ENCODE peak calls at places on chromosomes 2 and 18, in seven cellular contexts. J is IMR-90, A is heart left ventricle, U is HCT116, E is GM12878, X is OCI-LY7, T is tibial artery. F is an unnamed sample. For H3K36me3, the result is how much of the 10 kb centered on the place peaks cover.

GRCh38 chr2:104043864-104044263 is 810.1 kb upstream of the POU3F3 start:
- DNase-seq in E (no peak), J (no peak), U (no peak), X (peak), A (peak), T (no peak), F (no peak)

GRCh38 chr18:76401496-76401895 is 93.5 kb downstream of the ZNF516 start:
- DNase-seq in E (no peak), X (no peak), J (no peak), T (no peak), U (no peak), A (no peak), F (no peak)

GRCh38 chr2:240170883-240171282 is 30.4 kb upstream of the OTOS start:
- DNase-seq in T (peak), U (no peak), A (no peak), X (no peak), E (no peak), J (no peak), F (no peak)

GRCh38 chr2:120774557-120775160 is 39.0 kb downstream of the GLI2 start:
- DNase-seq in E (no peak), A (peak), J (no peak), U (no peak), X (no peak), T (no peak), F (no peak)

GRCh38 chr18:4511166-4511565 is 56.1 kb upstream of the DLGAP1 start:
- DNase-seq in X (no peak), T (no peak), A (no peak), E (no peak), U (no peak), J (no peak), F (no peak)

GRCh38 chr18:7566244-7566586 is 901 bp upstream of the PTPRM start:
- DNase-seq in U (no peak), A (no peak), J (no peak), E (no peak), X (no peak), T (no peak), F (no peak)

GRCh38 chr2:80454628-80455027 is 150.1 kb upstream of the LRRTM1 start:
- DNase-seq in T (no peak), A (peak), U (no peak), X (no peak), J (no peak), E (no peak), F (no peak)

GRCh38 chr18:13278231-13278630 is 59.7 kb downstream of the LDLRAD4 start:
- DNase-seq in X (no peak), A (peak), E (no peak), J (no peak), T (peak), U (no peak), F (no peak)

GRCh38 chr2:3596891-3597290 is 2.0 kb downstream of the COLEC11 start:
- DNase-seq in X (no peak), J (no peak), E (no peak), U (no peak), T (no peak), A (no peak), F (no peak)

GRCh38 chr2:27891820-27892105 is 1.2 kb downstream of the BABAM2 start:
- DNase-seq in X (no peak), A (no peak), E (no peak), T (no peak), U (no peak), J (peak), F (no peak)

GRCh38 chr2:173652731-173653426 is 298.2 kb downstream of the CDCA7 start:
- DNase-seq in X (no peak), E (no peak), U (peak), A (no peak), J (peak), T (no peak), F (no peak)

GRCh38 chr2:8511868-8512612 is 169.8 kb upstream of the ID2 start:
- DNase-seq in J (peak), A (no peak), U (no peak), E (no peak), T (no peak), X (no peak), F (no peak)

GRCh38 chr2:180722551-180723239 is 257.7 kb upstream of the UBE2E3 start:
- DNase-seq in A (no peak), X (no peak), U (no peak), T (no peak), E (no peak), J (peak), F (no peak)

GRCh38 chr2:8391584-8391983 is 290.3 kb upstream of the ID2 start:
- DNase-seq in U (no peak), E (no peak), J (no peak), X (no peak), T (no peak), A (no peak), F (no peak)

GRCh38 chr2:240369725-240370585 is 65.5 kb upstream of the GPC1 start:
- DNase-seq in J (peak), A (peak), X (no peak), E (no peak), U (peak), T (peak), F (peak)

GRCh38 chr2:231037731-231038482 is 584 bp downstream of the C2orf72 start:
- DNase-seq in U (no peak), J (no peak), E (no peak), X (no peak), T (no peak), A (no peak), F (no peak)

GRCh38 chr2:157751462-157752058 is 122.9 kb upstream of the ACVR1C start:
- DNase-seq in X (peak), T (no peak), E (peak), A (peak), U (no peak), J (peak), F (no peak)

GRCh38 chr2:70732736-70733427 is 35.1 kb downstream of the ADD2 start:
- DNase-seq in T (no peak), A (no peak), X (no peak), E (no peak), U (no peak), J (no peak), F (no peak)

GRCh38 chr2:172342056-172342455 is 85.3 kb upstream of the ITGA6 start:
- DNase-seq in J (no peak), E (no peak), T (no peak), A (no peak), U (no peak), X (no peak), F (no peak)

GRCh38 chr2:126658316-126658909 is 2.5 kb downstream of the GYPC start:
- DNase-seq in X (peak), A (no peak), E (no peak), U (no peak), T (no peak), J (no peak), F (no peak)

GRCh38 chr18:49878567-49878966 is 65.2 kb upstream of the ACAA2 start:
- DNase-seq in A (no peak), T (no peak), J (peak), E (no peak), X (no peak), U (no peak), F (no peak)

GRCh38 chr2:177666408-177666807 is 273.8 kb downstream of the AGPS start:
- DNase-seq in J (peak), T (no peak), A (no peak), X (no peak), U (no peak), E (no peak), F (no peak)

GRCh38 chr18:75116809-75117208 is 92.1 kb downstream of the PTGR3 start:
- DNase-seq in T (no peak), E (no peak), X (no peak), A (no peak), U (no peak), J (no peak), F (no peak)
- H3K4me3 ChIP-seq in T (no peak), E (no peak), X (no peak), A (no peak), U (no peak), J (no peak), F (no peak)

GRCh38 chr2:223601932-223602676 is at the start of gene SCG2:
- DNase-seq in E (no peak), T (peak), X (no peak), U (peak), A (peak), J (peak), F (peak)
- TF ChIP-seq CTCF in E (peak), T (peak), X (peak), U (peak), A (peak), J (peak), F (no peak)

DNA sequence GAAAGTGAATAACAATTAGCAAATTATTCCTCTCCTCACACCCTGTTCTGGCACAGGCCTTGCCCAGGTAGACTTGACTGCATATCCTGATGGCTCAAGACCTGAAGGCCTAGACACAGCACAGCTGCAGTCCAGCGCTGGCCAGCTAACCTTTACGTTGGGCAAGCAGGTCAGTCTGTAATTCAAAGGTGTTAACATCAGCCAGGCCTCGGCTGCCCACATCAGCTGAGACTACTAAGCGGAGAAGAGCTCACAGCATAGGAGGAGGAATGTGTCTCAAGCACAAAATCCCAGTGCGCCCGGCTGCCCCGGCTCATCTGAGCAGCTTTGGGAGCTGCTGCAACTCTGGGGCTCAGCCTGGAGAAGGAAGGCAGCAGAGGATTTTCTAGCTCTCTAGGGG is 33.5 kb upstream of the OTOF start:
- DNase-seq in U (no peak), X (no peak), E (no peak), J (no peak), A (no peak), T (no peak), F (no peak)
- H3K36me3 ChIP-seq in U (under half), X (under half), E (under half), J (under half), A (under half), T (under half), F (under half)

GRCh38 chr2:12318427-12319057 is 398.2 kb upstream of the TRIB2 start:
- DNase-seq in A (no peak), U (no peak), J (peak), T (no peak), X (no peak), E (no peak), F (no peak)

GRCh38 chr2:12320027-12320734 is 396.6 kb upstream of the TRIB2 start:
- DNase-seq in J (peak), T (no peak), U (no peak), A (no peak), X (no peak), E (no peak), F (no peak)

GRCh38 chr2:12317853-12318426 is 398.8 kb upstream of the TRIB2 start:
- DNase-seq in U (no peak), E (no peak), A (no peak), X (no peak), J (peak), T (peak), F (no peak)

GRCh38 chr2:12321886-12322285 is 394.9 kb upstream of the TRIB2 start:
- DNase-seq in U (no peak), E (no peak), T (no peak), X (no peak), A (no peak), J (peak), F (no peak)

DNA sequence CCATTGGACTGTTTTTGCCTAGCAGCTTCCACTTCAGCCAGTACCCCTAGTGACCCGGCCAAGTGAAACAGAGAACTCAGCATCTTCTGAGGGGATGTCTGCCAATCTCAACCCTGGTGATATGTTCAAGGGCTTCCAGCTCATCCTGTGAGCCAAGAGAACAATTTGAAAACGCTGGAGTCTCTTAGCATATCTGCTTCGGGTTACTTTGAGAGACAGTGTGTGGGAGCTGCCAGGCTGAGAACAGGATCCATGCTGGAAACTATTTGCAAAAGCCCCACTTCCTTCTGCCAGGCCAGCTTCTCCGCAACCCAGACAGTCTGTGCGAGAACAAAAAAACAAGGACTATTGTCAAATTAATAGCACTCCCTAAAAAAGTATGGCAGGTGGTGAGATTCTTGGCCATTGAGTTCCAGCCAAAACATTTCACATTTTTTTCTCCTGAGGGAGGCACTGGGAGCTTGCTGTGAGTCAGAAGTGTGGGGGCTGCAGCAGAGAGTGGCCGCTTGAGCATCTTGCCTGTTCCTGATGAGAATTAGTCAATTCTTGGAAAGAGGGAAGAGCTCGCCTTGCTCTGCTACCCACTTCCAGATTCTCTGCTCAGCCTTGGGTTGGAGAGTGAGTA is 395.6 kb upstream of the TRIB2 start:
- DNase-seq in A (peak), X (no peak), J (peak), E (no peak), U (no peak), T (peak), F (no peak)
- H3K4me3 ChIP-seq in A (no peak), X (no peak), J (no peak), E (no peak), U (no peak), T (no peak), F (no peak)

DNA sequence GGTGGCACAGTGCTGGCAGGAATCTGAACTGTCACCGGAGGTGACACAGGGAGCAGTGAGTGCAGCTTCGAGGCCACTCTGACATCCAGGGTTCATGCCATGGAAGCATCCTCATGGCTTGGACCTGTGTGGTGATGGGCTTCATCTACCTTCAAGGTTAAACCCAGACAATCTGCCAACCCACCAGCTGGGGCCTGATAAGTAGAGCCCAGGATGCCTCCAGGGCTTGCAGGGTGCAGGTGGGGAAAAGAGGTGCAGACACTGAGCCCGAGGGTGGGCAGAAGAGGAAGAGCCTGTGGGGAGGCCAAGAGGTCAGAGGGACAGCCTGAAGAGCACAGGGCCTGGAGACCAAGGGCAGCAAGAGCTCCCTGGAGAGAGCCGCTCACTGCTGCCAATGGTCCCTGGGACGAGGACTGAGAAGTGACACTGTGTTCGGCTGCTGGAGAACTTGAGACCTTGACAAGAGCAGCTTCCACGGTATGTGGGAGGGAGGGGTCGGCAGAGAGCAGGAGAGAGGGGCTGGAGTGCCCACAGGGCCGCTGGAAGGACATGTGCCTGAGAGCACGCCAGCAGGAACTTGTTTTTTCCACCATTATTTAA is 8.1 kb upstream of the HES6 start:
- DNase-seq in X (no peak), A (no peak), E (no peak), J (no peak), T (no peak), U (no peak), F (no peak)
- TF ChIP-seq CTCF in X (no peak), A (no peak), E (no peak), J (no peak), T (no peak), U (no peak), F (no peak)

DNA sequence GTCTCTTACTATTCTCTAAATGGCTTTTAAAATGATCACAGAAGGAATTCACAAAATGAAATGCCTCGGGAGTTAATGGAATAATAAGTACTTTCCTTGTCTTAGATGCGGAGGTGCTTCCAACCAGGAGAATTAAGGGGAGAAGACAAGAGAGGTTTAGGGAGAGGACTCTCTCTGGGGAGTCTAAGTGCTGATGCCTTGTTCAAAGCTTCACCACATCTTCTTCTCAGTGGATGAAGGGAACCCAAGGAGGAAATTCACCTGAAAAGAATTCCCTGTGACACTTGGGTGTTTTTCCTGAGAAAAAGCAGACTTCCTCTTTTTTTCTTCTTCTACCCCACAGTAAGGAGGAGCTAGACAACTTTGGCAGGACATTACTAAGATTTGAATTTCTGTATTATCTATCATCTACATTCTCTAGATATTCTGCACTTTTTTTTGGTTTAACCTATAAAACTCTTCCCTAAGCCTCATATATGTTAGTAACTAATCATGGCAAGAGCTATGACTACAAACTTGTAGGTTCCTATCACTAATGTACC is 70.1 kb upstream of the GRB14 start:
- DNase-seq in A (no peak), T (no peak), X (no peak), U (no peak), E (no peak), J (no peak), F (no peak)
- H3K36me3 ChIP-seq in A (under half), T (half or more), X (under half), U (under half), E (under half), J (under half), F (under half)

GRCh38 chr2:46150445-46150970 is 146.7 kb upstream of the EPAS1 start:
- DNase-seq in T (peak), E (no peak), X (no peak), U (no peak), A (no peak), J (no peak), F (no peak)

GRCh38 chr2:46148369-46148736 is 148.9 kb upstream of the EPAS1 start:
- DNase-seq in X (no peak), J (no peak), A (no peak), U (no peak), T (peak), E (no peak), F (no peak)

GRCh38 chr2:46146866-46147502 is 150.2 kb upstream of the EPAS1 start:
- DNase-seq in J (no peak), U (no peak), T (no peak), E (peak), A (no peak), X (no peak), F (no peak)

GRCh38 chr2:46145840-46146239 is 151.4 kb upstream of the EPAS1 start:
- DNase-seq in E (no peak), U (no peak), J (no peak), A (no peak), X (no peak), T (no peak), F (no peak)

DNA sequence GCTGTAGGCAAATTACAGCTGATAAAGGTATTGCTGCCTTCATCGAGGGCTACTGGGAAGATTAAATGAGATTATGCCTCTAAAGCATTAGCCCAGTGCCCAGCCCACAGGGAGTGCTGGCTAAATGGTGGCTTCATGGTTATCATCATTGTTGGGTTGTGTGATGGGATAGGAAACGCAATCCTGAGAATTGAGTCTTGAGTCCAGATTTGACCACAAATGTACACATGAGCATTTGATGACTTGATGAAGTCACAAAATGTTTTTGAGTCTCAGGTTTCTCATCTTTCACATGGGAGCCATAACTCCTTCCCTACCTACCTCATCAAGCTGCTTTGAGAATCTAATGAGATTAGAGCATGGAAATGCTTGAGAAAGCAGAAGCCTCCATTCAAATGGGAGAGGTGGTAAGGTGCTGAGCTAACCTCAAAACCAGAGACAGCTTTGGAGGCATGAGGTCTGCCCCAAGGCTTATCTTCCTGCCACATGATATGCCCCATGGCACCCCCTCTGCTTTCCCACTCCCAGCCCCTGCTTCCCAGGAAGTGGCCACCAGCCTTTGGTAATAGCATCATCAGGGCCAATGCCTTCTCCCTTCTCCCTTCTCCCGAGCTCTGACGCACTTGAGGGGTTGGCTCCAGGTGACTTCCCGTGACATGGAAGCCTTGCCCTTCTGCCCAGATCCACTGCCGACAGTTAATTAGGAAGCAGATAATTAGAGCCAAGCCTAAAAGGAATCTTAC is 149.4 kb upstream of the EPAS1 start:
- DNase-seq in A (no peak), U (no peak), T (peak), X (no peak), E (no peak), J (peak), F (no peak)
- H3K4me3 ChIP-seq in A (no peak), U (no peak), T (no peak), X (no peak), E (no peak), J (no peak), F (no peak)

DNA sequence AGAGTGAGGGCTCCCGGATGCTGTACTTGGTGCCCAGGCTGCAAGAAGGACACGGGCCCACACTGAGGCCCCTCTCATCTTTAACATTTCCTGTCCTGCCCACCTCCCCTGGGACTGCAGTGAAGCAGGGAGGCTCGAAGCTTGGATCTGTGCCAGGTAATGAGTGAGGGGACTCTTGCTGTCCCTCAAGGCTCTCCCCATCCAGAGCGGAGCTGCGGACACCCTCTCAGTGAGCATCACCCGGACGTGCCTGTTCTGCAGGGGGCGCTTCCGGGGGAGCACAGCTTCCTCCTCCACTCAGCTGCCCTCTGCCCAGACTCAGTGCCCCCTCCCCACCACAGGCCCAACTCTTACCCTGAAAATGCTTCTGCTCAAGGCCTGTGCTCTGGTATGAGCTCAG is 150.0 kb upstream of the MYCN start:
- DNase-seq in T (no peak), A (no peak), U (no peak), X (no peak), J (no peak), E (no peak), F (no peak)
- TF ChIP-seq CTCF in T (no peak), A (no peak), U (no peak), X (no peak), J (no peak), E (no peak), F (no peak)

DNA sequence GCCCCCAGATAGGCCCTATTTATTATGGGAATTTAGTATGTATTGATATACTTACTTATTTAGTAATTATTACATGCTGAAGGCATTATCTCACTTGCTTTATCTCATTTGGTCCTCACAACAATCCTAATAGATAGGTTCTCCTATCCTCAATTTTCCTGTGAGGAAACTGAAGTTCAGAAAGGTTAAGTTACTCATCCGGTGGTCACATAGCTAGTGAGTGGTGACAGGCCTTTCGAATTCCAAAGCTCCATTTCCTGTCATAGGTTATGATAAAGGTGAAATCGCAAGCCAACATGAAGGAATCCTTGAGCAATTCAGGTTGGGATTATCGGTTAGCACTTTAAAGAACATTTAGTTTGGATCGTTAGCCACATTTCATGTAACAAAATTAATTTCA is 33.3 kb downstream of the NAB1 start:
- DNase-seq in X (no peak), U (peak), E (no peak), A (no peak), J (peak), T (no peak), F (no peak)
- H3K36me3 ChIP-seq in X (under half), U (under half), E (under half), A (under half), J (under half), T (under half), F (under half)

F was measured in lung.